ENCODE peak calls at places on chromosomes 2 and 18, in four cellular contexts. H is glomerular endothelial cell; R is stimulated activated CD8-positive, alpha-beta memory T cell treated with anti-CD3 and anti-CD28 coated beads, Interleukin-15, amount 100 ng/mL, for 24 hours; B is amniotic stem cell. Q is an unnamed sample.

GRCh38 chr2:236981710-236982485 is 103.8 kb upstream of the COPS8 start:
- DNase-seq in R (no peak), B (no peak), H (no peak), Q (no peak)

GRCh38 chr2:102385522-102385921 is 29.9 kb downstream of the IL18R1 start:
- DNase-seq in B (no peak), H (no peak), R (no peak), Q (no peak)

GRCh38 chr2:164314148-164314547 is 307.1 kb downstream of the GRB14 start:
- DNase-seq in R (no peak), H (no peak), B (no peak), Q (no peak)

GRCh38 chr2:38224821-38225450 is 149.0 kb upstream of the CYP1B1 start:
- DNase-seq in R (no peak), B (no peak), H (no peak), Q (no peak)

GRCh38 chr2:111698089-111698488 is 185.9 kb downstream of the ANAPC1 start:
- DNase-seq in R (no peak), H (no peak), B (no peak), Q (no peak)

GRCh38 chr2:222862068-222862914 is 1.5 kb downstream of the ACSL3 start:
- DNase-seq in H (no peak), R (no peak), B (no peak), Q (peak; percentile 31)

GRCh38 chr2:165015052-165015642 is 59.8 kb upstream of the SLC38A11 start:
- DNase-seq in R (peak; percentile 35), B (peak; percentile 73), H (peak; percentile 34), Q (peak; percentile 59)

GRCh38 chr2:181058378-181059269 is 78.2 kb downstream of the UBE2E3 start:
- DNase-seq in B (no peak), H (no peak), R (no peak), Q (peak; percentile 11)

GRCh38 chr18:37393221-37393828 is 172.3 kb downstream of the CELF4 start:
- DNase-seq in R (no peak), H (no peak), B (no peak), Q (peak; percentile 42)

GRCh38 chr2:38553554-38553953 is 49.2 kb downstream of the HNRNPLL start:
- DNase-seq in H (no peak), R (no peak), B (no peak), Q (no peak)

GRCh38 chr2:47223980-47224379 is 68.9 kb upstream of the STPG4 start:
- DNase-seq in H (no peak), R (no peak), B (no peak), Q (no peak)

GRCh38 chr2:195406886-195407603 is 250.0 kb upstream of the SLC39A10 start:
- DNase-seq in B (no peak), H (no peak), R (no peak), Q (no peak)

GRCh38 chr2:68469935-68470334 is 2.5 kb downstream of the APLF start:
- DNase-seq in B (no peak), H (no peak), R (no peak), Q (no peak)

GRCh38 chr18:5456577-5457466 is 87.0 kb downstream of the EPB41L3 start:
- DNase-seq in H (no peak), R (no peak), B (peak; percentile 8), Q (peak; percentile 42)

GRCh38 chr18:36468161-36468560 is 170.6 kb downstream of the FHOD3 start:
- DNase-seq in B (no peak), H (no peak), R (no peak), Q (no peak)

GRCh38 chr2:61435291-61435690 is 35.6 kb downstream of the USP34 start:
- DNase-seq in R (no peak), H (no peak), B (no peak), Q (no peak)

GRCh38 chr2:113977060-113977659 is 87.3 kb downstream of the ACTR3 start:
- DNase-seq in R (no peak), B (no peak), H (no peak), Q (peak; percentile 86)

GRCh38 chr18:39453882-39454281 is 1888.3 kb upstream of the CELF4 start:
- DNase-seq in H (peak; percentile 88), B (no peak), R (no peak), Q (no peak)

GRCh38 chr18:55650363-55650870 is 62.4 kb upstream of the TCF4 start:
- DNase-seq in B (no peak), H (no peak), R (no peak), Q (no peak)

GRCh38 chr2:15636972-15637785 is 45.5 kb downstream of the DDX1 start:
- DNase-seq in B (peak; percentile 44), R (no peak), H (peak; percentile 65), Q (peak; percentile 59)

GRCh38 chr2:238009563-238009962 is 42.7 kb downstream of the UBE2F start:
- DNase-seq in H (no peak), B (no peak), R (no peak), Q (no peak)

GRCh38 chr2:27356056-27356381 is 545 bp downstream of the GTF3C2 start:
- DNase-seq in R (no peak), H (no peak), B (peak; percentile 18), Q (no peak)

GRCh38 chr2:57204364-57204763 is 842.2 kb upstream of the VRK2 start:
- DNase-seq in R (no peak), H (no peak), B (no peak), Q (no peak)

GRCh38 chr18:44602380-44602779 is 78.3 kb upstream of the SETBP1 start:
- DNase-seq in H (no peak), B (no peak), R (no peak), Q (no peak)

GRCh38 chr18:54388203-54389142 is 30.8 kb downstream of the C18orf54 start:
- DNase-seq in H (peak; percentile 71), B (peak; percentile 20), R (no peak), Q (peak; percentile 18)

GRCh38 chr2:9114457-9114856 is 92.2 kb upstream of the ASAP2 start:
- DNase-seq in B (no peak), R (no peak), H (no peak), Q (no peak)

GRCh38 chr2:24721470-24721869 is 71.7 kb downstream of the PTRHD1 start:
- DNase-seq in R (no peak), B (peak; percentile 59), H (no peak), Q (peak; percentile 71)

GRCh38 chr2:18119883-18120282 is 241.4 kb downstream of the KCNS3 start:
- DNase-seq in H (no peak), B (peak; percentile 89), R (no peak), Q (no peak)

GRCh38 chr18:11947214-11948119 is 33.8 kb upstream of the IMPA2 start:
- DNase-seq in H (peak; percentile 91), B (peak; percentile 63), R (peak; percentile 30), Q (no peak)

GRCh38 chr2:218736535-218736934 is 25.9 kb downstream of the TTLL4 start:
- DNase-seq in B (no peak), R (no peak), H (no peak), Q (no peak)

GRCh38 chr2:118687698-118688097 is 159.8 kb downstream of the EN1 start:
- DNase-seq in R (no peak), H (no peak), B (no peak), Q (no peak)

GRCh38 chr2:191512202-191512601 is 165.7 kb upstream of the NABP1 start:
- DNase-seq in H (no peak), R (no peak), B (no peak), Q (no peak)

GRCh38 chr2:241776336-241777166 is at the start of gene GAL3ST2:
- DNase-seq in H (no peak), B (no peak), R (no peak), Q (no peak)

GRCh38 chr2:63819256-63819655 is 22.4 kb upstream of the UGP2 start:
- DNase-seq in H (no peak), R (no peak), B (no peak), Q (no peak)

GRCh38 chr2:67919490-67919889 is 143.3 kb downstream of the C1D start:
- DNase-seq in H (no peak), R (no peak), B (no peak), Q (no peak)

GRCh38 chr2:6423944-6424343 is 441.8 kb downstream of the CMPK2 start:
- DNase-seq in R (no peak), H (no peak), B (no peak), Q (no peak)

Q was measured in NCI-H2171 treated with DMSO at 0.1 percent for 48 hours.